ENCODE peak calls at places on chromosomes 11 and 22, in five cellular contexts. One of them, this sample, is unnamed.

GRCh38 chr11:134152692-134153091 is 71.1 kb downstream of the NCAPD3 start:
- DNase-seq in GDM1: no peak
- DNase-seq in left colon: no peak
- DNase-seq in amniotic epithelial cell: no peak
- DNase-seq in activated naive CD4-positive, alpha-beta T cell treated with anti-CD3 and anti-CD28 coated beads for 36 hours: no peak
- DNase-seq in this sample: no peak

GRCh38 chr11:12543596-12544415 is 130.4 kb upstream of the TEAD1 start:
- DNase-seq in amniotic epithelial cell: no peak
- DNase-seq in left colon: no peak
- DNase-seq in activated naive CD4-positive, alpha-beta T cell treated with anti-CD3 and anti-CD28 coated beads for 36 hours: no peak
- DNase-seq in GDM1: no peak
- DNase-seq in this sample: no peak

GRCh38 chr11:60349990-60350389 is 22.9 kb downstream of the MS4A6E start:
- DNase-seq in amniotic epithelial cell: no peak
- DNase-seq in left colon: no peak
- DNase-seq in GDM1: peak; percentile 14
- DNase-seq in activated naive CD4-positive, alpha-beta T cell treated with anti-CD3 and anti-CD28 coated beads for 36 hours: no peak
- DNase-seq in this sample: no peak

GRCh38 chr11:77819921-77820564 is 479 bp downstream of the RSF1 start:
- DNase-seq in amniotic epithelial cell: peak; percentile 33
- DNase-seq in GDM1: no peak
- DNase-seq in activated naive CD4-positive, alpha-beta T cell treated with anti-CD3 and anti-CD28 coated beads for 36 hours: peak; percentile 55
- DNase-seq in left colon: peak; percentile 64
- DNase-seq in this sample: no peak

GRCh38 chr22:20440637-20441591 is 3.3 kb upstream of the SCARF2 start:
- DNase-seq in GDM1: no peak
- DNase-seq in amniotic epithelial cell: no peak
- DNase-seq in left colon: no peak
- DNase-seq in activated naive CD4-positive, alpha-beta T cell treated with anti-CD3 and anti-CD28 coated beads for 36 hours: no peak
- DNase-seq in this sample: no peak

GRCh38 chr11:71244116-71244815 is 8.1 kb downstream of the SHANK2 start:
- DNase-seq in GDM1: no peak
- DNase-seq in left colon: no peak
- DNase-seq in amniotic epithelial cell: peak; percentile 7
- DNase-seq in activated naive CD4-positive, alpha-beta T cell treated with anti-CD3 and anti-CD28 coated beads for 36 hours: no peak
- DNase-seq in this sample: no peak

GRCh38 chr11:126186708-126187481 is 24.6 kb downstream of the RPUSD4 start:
- DNase-seq in GDM1: no peak
- DNase-seq in left colon: no peak
- DNase-seq in activated naive CD4-positive, alpha-beta T cell treated with anti-CD3 and anti-CD28 coated beads for 36 hours: no peak
- DNase-seq in amniotic epithelial cell: no peak
- DNase-seq in this sample: no peak

GRCh38 chr11:44556735-44557409 is 8.6 kb upstream of the CD82 start:
- DNase-seq in activated naive CD4-positive, alpha-beta T cell treated with anti-CD3 and anti-CD28 coated beads for 36 hours: peak; percentile 85
- DNase-seq in amniotic epithelial cell: peak; percentile 34
- DNase-seq in GDM1: peak; percentile 35
- DNase-seq in left colon: peak; percentile 75
- DNase-seq in this sample: peak; percentile 23

GRCh38 chr11:33168605-33169240 is 7.4 kb upstream of the CSTF3 start:
- DNase-seq in amniotic epithelial cell: peak; percentile 81
- DNase-seq in GDM1: no peak
- DNase-seq in activated naive CD4-positive, alpha-beta T cell treated with anti-CD3 and anti-CD28 coated beads for 36 hours: no peak
- DNase-seq in left colon: no peak
- DNase-seq in this sample: no peak

GRCh38 chr11:123729602-123730001 is 11.9 kb downstream of the ZNF202 start:
- DNase-seq in left colon: no peak
- DNase-seq in activated naive CD4-positive, alpha-beta T cell treated with anti-CD3 and anti-CD28 coated beads for 36 hours: no peak
- DNase-seq in GDM1: no peak
- DNase-seq in amniotic epithelial cell: no peak
- DNase-seq in this sample: no peak

GRCh38 chr11:125517116-125517804 is 21.2 kb upstream of the FEZ1 start:
- DNase-seq in GDM1: no peak
- DNase-seq in activated naive CD4-positive, alpha-beta T cell treated with anti-CD3 and anti-CD28 coated beads for 36 hours: no peak
- DNase-seq in left colon: no peak
- DNase-seq in amniotic epithelial cell: peak; percentile 65
- DNase-seq in this sample: no peak

GRCh38 chr22:36541831-36542391 is 12.9 kb upstream of the EIF3D start:
- DNase-seq in GDM1: no peak
- DNase-seq in activated naive CD4-positive, alpha-beta T cell treated with anti-CD3 and anti-CD28 coated beads for 36 hours: peak; percentile 84
- DNase-seq in amniotic epithelial cell: peak; percentile 96
- DNase-seq in left colon: no peak
- DNase-seq in this sample: no peak

GRCh38 chr11:18526130-18526520 is 617 bp downstream of the TSG101 start:
- DNase-seq in activated naive CD4-positive, alpha-beta T cell treated with anti-CD3 and anti-CD28 coated beads for 36 hours: no peak
- DNase-seq in GDM1: no peak
- DNase-seq in left colon: no peak
- DNase-seq in amniotic epithelial cell: peak; percentile 10
- DNase-seq in this sample: peak; percentile 20

GRCh38 chr11:132977241-132977640 is 555.1 kb downstream of the OPCML start:
- DNase-seq in GDM1: no peak
- DNase-seq in left colon: no peak
- DNase-seq in activated naive CD4-positive, alpha-beta T cell treated with anti-CD3 and anti-CD28 coated beads for 36 hours: no peak
- DNase-seq in amniotic epithelial cell: no peak
- DNase-seq in this sample: no peak

GRCh38 chr22:48263791-48264351 is 1501.4 kb downstream of the TBC1D22A start:
- DNase-seq in activated naive CD4-positive, alpha-beta T cell treated with anti-CD3 and anti-CD28 coated beads for 36 hours: no peak
- DNase-seq in amniotic epithelial cell: no peak
- DNase-seq in GDM1: no peak
- DNase-seq in left colon: no peak
- DNase-seq in this sample: no peak